ENCODE peak calls at places on chromosomes 12 and 14, in nine cellular contexts. T is ovary, P is transverse colon, L is tibial nerve, M is A549, U is stomach, E is K562, N is esophagus muscularis mucosa, F is suprapubic skin. A is an unnamed sample.

GRCh38 chr12:4152145-4152795 is 121.3 kb upstream of the CCND2 start:
- DNase-seq in L (no peak), T (no peak), M (no peak), F (no peak), E (no peak), U (no peak), N (no peak), P (no peak), A (no peak)

GRCh38 chr14:28635387-28635786 is 131.2 kb upstream of the FOXG1 start:
- DNase-seq in N (no peak), M (no peak), T (no peak), E (peak), U (no peak), P (no peak), L (peak), F (no peak), A (no peak)

GRCh38 chr14:37048666-37049071 is 123.7 kb downstream of the SLC25A21 start:
- DNase-seq in F (no peak), N (no peak), M (no peak), P (no peak), E (no peak), T (no peak), U (no peak), L (no peak), A (no peak)

GRCh38 chr14:50351016-50351415 is 38.9 kb downstream of the DMAC2L start:
- DNase-seq in P (no peak), N (no peak), E (no peak), U (no peak), T (no peak), L (no peak), M (no peak), F (no peak), A (no peak)

GRCh38 chr12:30691122-30691879 is 4.4 kb downstream of the IPO8 start:
- DNase-seq in F (no peak), N (no peak), P (no peak), M (peak), T (peak), E (no peak), U (no peak), L (peak), A (peak)

GRCh38 chr12:82919365-82920054 is 232.8 kb downstream of the TMTC2 start:
- DNase-seq in N (no peak), P (no peak), E (no peak), U (no peak), L (no peak), M (no peak), T (no peak), F (no peak), A (no peak)

GRCh38 chr12:46531059-46531785 is 158.6 kb upstream of the SLC38A2 start:
- DNase-seq in E (no peak), T (no peak), P (no peak), M (no peak), U (no peak), F (no peak), N (no peak), L (no peak), A (no peak)

GRCh38 chr12:12301122-12301521 is 34.3 kb upstream of the LRP6 start:
- DNase-seq in N (no peak), F (no peak), M (no peak), E (no peak), P (no peak), L (no peak), U (no peak), T (no peak), A (no peak)

GRCh38 chr12:25241171-25242020 is 9.3 kb downstream of the KRAS start:
- DNase-seq in U (no peak), P (no peak), E (peak), L (no peak), T (no peak), N (no peak), F (no peak), M (no peak), A (no peak)

GRCh38 chr12:82952946-82953345 is 266.2 kb downstream of the TMTC2 start:
- DNase-seq in N (no peak), E (no peak), F (no peak), P (no peak), U (no peak), T (no peak), L (no peak), M (no peak), A (no peak)

GRCh38 chr14:71942904-71943694 is 10.9 kb downstream of the RGS6 start:
- DNase-seq in E (no peak), T (no peak), F (no peak), N (no peak), M (no peak), L (no peak), U (no peak), P (no peak), A (no peak)

GRCh38 chr12:62625238-62625637 is 158.6 kb downstream of the MON2 start:
- DNase-seq in T (no peak), U (peak), L (no peak), N (peak), P (no peak), M (no peak), E (no peak), F (no peak), A (no peak)

GRCh38 chr12:79871621-79872020 is 63.3 kb downstream of the PPP1R12A start:
- DNase-seq in P (no peak), E (no peak), U (no peak), M (no peak), F (no peak), L (no peak), N (no peak), T (no peak), A (no peak)

GRCh38 chr14:89921896-89922548 is 32.5 kb downstream of the EFCAB11 start:
- DNase-seq in M (no peak), T (no peak), N (no peak), U (no peak), L (no peak), F (no peak), P (no peak), E (no peak), A (no peak)

GRCh38 chr12:117085318-117085947 is 13.8 kb downstream of the TESC start:
- DNase-seq in U (no peak), L (no peak), T (no peak), P (no peak), M (no peak), F (no peak), E (no peak), N (no peak), A (peak)

GRCh38 chr12:88552672-88553079 is 27.6 kb downstream of the KITLG start:
- DNase-seq in M (peak), U (no peak), L (no peak), P (no peak), N (no peak), E (no peak), F (no peak), T (no peak), A (no peak)

GRCh38 chr12:93244514-93245077 is 133.1 kb upstream of the NUDT4 start:
- DNase-seq in M (no peak), E (no peak), F (no peak), N (peak), T (no peak), P (no peak), U (no peak), L (no peak), A (no peak)

DNA sequence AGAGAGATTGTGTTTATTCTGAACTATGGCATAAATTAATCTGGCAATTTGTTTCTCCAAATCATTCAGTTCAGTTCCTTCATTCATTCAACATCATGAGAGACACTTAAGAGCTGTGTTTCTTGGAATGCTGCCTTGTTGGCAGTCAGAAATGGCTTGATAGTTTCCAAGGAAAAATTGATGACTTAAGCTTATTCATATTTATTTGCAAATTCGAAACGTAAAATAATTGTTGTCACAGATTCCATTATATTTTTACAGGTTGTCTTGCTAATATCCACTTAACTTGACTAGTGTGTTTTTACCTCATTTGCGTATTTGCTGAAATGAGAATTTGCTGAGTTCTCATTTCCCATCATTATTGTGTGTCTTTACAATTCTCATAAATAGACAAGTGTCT is 393.0 kb downstream of the C12orf75 start:
- DNase-seq in N (no peak), M (no peak), P (no peak), T (no peak), L (no peak), U (no peak), E (no peak), F (no peak), A (no peak)
- TF ChIP-seq EP300 in N (no peak), M (no peak), P (no peak), T (no peak), L (no peak), U (no peak), E (no peak), F (no peak), A (no peak)

GRCh38 chr12:113099764-113100163 is 35.8 kb downstream of the RASAL1 start:
- DNase-seq in N (no peak), E (no peak), T (no peak), M (no peak), U (no peak), F (no peak), L (no peak), P (no peak), A (no peak)
- TF ChIP-seq EP300 in N (no peak), E (no peak), T (no peak), M (no peak), U (no peak), F (no peak), L (no peak), P (no peak), A (no peak)

DNA sequence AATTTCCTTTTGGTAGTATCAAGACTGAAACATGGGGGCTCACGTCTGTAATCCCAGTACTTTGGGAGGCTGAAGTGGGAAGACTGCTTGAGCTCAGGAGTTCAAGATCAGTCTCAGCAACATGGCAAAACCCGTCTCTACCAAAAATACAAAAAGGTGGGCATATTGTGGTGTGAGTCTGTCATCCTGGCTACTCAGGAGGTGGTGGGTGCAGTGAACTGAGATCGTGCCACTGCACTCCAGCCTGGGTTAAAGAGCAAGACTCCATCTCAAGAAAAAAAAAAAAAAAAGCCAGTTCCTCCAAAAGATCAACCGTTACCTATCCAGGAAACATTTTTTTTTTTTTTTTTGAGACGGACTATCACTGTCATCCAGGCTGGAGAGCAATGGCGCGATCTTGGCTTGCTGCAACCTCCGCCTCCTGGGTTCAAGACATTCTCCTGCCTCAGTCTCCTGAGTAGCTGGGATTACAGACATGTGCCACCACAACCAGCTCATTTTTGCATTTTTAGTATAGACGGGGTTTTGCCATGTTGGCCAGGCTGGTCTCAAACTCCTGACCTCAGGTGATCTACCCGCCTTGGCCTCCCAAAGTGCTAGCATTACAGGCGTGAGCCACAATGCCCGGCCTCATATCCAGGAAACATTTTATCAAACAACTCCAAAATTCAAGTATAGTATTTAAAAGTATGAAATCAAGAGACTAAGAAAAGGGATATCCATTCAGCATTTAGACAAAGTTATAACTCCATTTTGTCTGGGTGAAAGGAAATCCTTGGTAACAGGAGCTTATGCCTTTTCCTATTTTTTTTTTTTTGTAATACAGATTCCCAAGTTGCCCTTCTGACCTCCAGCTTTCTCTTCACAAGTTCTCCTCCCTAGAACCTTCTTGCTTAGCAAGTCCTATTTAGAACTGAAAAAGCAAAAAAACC is 3.4 kb downstream of the ACIN1 start:
- DNase-seq in N (no peak), M (no peak), E (no peak), L (no peak), P (no peak), U (no peak), T (no peak), F (no peak), A (no peak)
- TF ChIP-seq EP300 in N (no peak), M (no peak), E (no peak), L (no peak), P (no peak), U (no peak), T (no peak), F (no peak), A (no peak)

DNA sequence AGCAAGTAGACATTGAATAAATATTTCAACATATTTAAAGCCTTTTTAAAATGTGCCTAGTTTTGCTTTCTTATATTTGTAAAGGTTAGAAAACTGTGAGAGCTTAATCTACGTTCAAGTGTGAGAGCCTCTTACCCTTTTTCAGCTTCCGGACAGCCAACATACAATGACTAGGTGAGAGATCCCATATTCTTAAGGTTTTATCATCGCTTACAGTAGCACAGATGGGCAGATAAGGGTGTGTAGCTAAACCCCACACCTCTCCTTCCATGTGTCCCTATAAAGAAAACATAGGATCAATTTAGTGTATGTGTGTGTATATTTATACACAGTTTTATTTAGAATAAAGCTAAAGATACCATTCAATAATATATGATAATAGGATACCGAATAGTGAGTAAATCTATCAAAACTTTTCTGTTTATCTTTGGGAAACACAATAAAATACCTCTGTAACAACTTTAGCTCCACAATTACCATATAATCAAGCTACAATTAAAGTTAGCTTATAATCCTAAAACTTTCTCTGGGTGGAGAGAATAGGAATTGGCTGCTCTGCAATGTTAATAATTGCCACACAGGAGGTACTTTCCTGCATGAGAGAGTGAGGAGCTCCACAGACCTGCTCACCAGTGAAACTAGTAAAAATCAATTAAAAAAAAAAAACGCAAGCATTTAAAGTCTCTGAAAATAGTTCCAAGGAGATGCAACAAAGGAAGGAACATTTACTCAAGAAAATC is 110.8 kb downstream of the EML5 start:
- DNase-seq in U (no peak), L (no peak), E (no peak), N (no peak), M (no peak), T (no peak), F (no peak), P (no peak), A (no peak)
- TF ChIP-seq EP300 in U (no peak), L (no peak), E (no peak), N (no peak), M (no peak), T (no peak), F (no peak), P (no peak), A (no peak)